ENCODE peak calls at places on chromosomes 4 and X, in ten cellular contexts. I is fibroblast of mammary gland; H is fibroblast of lung; X is CD8-positive, alpha-beta T cell; O is NB4; M is GM12865; B is BE2C; D is GM12878; C is lower leg skin; T is cardiac muscle cell. K is an unnamed sample.
A peak's percentile ranks its signal among the peaks of the same experiment; 100 is the strongest.

GRCh38 chr4:85806346-85806745 is 331.4 kb downstream of the ARHGAP24 start:
- DNase-seq in X (no peak), I (no peak), O (no peak), B (no peak), C (no peak), T (no peak), M (no peak), D (no peak), H (no peak), K (no peak)

GRCh38 chrX:153827903-153828302 is 2.4 kb downstream of the PDZD4 start:
- DNase-seq in O (no peak), I (no peak), C (no peak), X (no peak), T (no peak), B (no peak), H (no peak), D (no peak), M (no peak), K (no peak)

GRCh38 chr4:164428561-164428960 is 325.4 kb upstream of the SMIM31 start:
- DNase-seq in O (no peak), I (no peak), M (no peak), T (no peak), C (no peak), X (no peak), H (no peak), B (no peak), D (no peak), K (no peak)

GRCh38 chr4:149031399-149031798 is 589.2 kb upstream of the NR3C2 start:
- DNase-seq in H (peak; percentile 1), B (no peak), O (peak; percentile 11), C (no peak), X (no peak), M (peak; percentile 22), I (peak; percentile 28), T (peak; percentile 9), D (no peak), K (peak; percentile 2)

GRCh38 chrX:133045986-133046385 is 50.9 kb downstream of the USP26 start:
- DNase-seq in M (no peak), D (no peak), B (no peak), I (peak; percentile 12), O (peak; percentile 9), T (no peak), C (no peak), X (no peak), H (peak; percentile 12), K (peak; percentile 4)

GRCh38 chr4:123421942-123422781 is 25.6 kb downstream of the SPRY1 start:
- DNase-seq in M (peak; percentile 19), B (no peak), C (no peak), O (no peak), H (no peak), D (no peak), X (no peak), I (no peak), T (no peak), K (no peak)

GRCh38 chr4:144557404-144557803 is 88.6 kb upstream of the HHIP start:
- DNase-seq in H (peak; percentile 47), T (peak; percentile 35), C (no peak), D (no peak), B (no peak), I (peak; percentile 33), O (no peak), M (no peak), X (no peak), K (no peak)

GRCh38 chr4:54032558-54033135 is 31.8 kb downstream of the CHIC2 start:
- DNase-seq in C (no peak), T (no peak), O (peak; percentile 28), B (no peak), X (no peak), I (no peak), M (no peak), H (no peak), D (no peak), K (no peak)

GRCh38 chr4:40301592-40301991 is 33.5 kb upstream of the CHRNA9 start:
- DNase-seq in O (no peak), I (no peak), D (peak; percentile 85), X (peak; percentile 67), C (no peak), B (no peak), H (no peak), M (peak; percentile 93), T (no peak), K (no peak)

GRCh38 chr4:105600951-105601350 is 48.5 kb downstream of the ARHGEF38 start:
- DNase-seq in H (no peak), I (no peak), X (no peak), O (no peak), B (no peak), D (no peak), M (no peak), C (no peak), T (no peak), K (no peak)

GRCh38 chrX:133415276-133416105 is at the start of gene GPC4:
- DNase-seq in T (peak; percentile 38), D (no peak), X (no peak), B (no peak), O (no peak), C (peak; percentile 20), H (peak; percentile 54), I (peak; percentile 52), M (no peak), K (no peak)

GRCh38 chrX:71184803-71185495 is 38.1 kb upstream of the GJB1 start:
- DNase-seq in I (no peak), C (no peak), T (no peak), H (no peak), X (no peak), B (no peak), M (no peak), O (no peak), D (no peak), K (no peak)

GRCh38 chr4:76689079-76689817 is 208.7 kb downstream of the SOWAHB start:
- DNase-seq in X (no peak), I (no peak), C (no peak), D (no peak), M (peak; percentile 49), H (no peak), O (no peak), T (peak; percentile 48), B (peak; percentile 72), K (peak; percentile 28)

GRCh38 chrX:130825509-130825908 is 77.5 kb downstream of the ENOX2 start:
- DNase-seq in D (no peak), H (no peak), X (no peak), O (no peak), M (no peak), T (no peak), C (no peak), B (no peak), I (no peak), K (no peak)

DNA sequence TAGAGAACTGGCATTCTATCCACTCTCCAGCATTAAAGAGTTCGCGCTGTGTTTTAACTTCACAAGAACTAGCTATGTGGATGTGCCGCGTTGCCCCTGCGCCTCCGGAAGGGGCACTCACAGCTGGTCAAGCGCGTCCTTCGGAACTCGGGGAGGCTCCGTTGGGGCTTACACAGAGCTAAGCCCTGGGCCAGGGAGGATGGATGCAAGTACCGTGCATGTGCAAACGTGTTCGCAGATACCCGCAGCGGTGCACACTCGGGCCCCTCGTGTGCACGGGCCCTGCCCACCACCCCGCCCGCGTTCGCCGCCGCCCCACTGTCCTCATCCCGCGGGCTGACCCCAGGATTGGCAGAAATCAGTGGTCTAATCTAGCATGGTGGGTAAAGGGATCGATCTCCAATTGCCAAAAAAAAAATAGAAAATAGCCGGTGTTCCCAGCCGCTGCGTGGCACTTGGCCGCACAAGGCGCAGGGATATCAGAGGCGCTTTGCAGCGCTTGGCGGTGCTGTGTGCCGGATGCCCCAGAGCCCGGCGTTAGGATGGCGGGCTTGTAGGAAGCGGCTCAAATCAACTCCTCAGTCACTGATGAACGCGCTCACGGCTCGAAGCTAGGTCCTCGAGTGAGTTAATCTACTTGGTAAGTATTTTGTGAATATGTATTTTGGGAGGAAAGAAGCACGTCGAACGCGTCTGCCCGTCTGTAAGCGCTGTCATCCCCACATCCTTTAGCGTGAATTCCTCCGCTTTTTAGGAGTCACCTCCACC is 988 bp upstream of the PCDH10 start:
- DNase-seq in H (peak; percentile 73), B (peak; percentile 69), M (no peak), O (no peak), C (no peak), I (peak; percentile 21), X (no peak), D (no peak), T (peak; percentile 72), K (no peak)
- H3K4me3 ChIP-seq in H (peak overlapping the region; percentile 65), B (peak overlapping the region; percentile 72), M (no peak overlapping the region), O (no peak overlapping the region), C (peak overlapping the region; percentile 7), I (peak overlapping the region; percentile 27), X (no peak overlapping the region), D (no peak overlapping the region), T (peak overlapping the region; percentile 50), K (peak overlapping the region; percentile 61)

GRCh38 chr4:1596393-1596792 is 87.7 kb downstream of the FAM53A start:
- DNase-seq in I (no peak), C (no peak), H (no peak), D (no peak), B (no peak), O (no peak), T (no peak), M (no peak), X (no peak), K (no peak)
- TF ChIP-seq CTCF in I (no peak), C (no peak), H (peak; percentile 8), D (no peak), B (peak; percentile 18), O (no peak), T (no peak), M (no peak), X (no peak), K (no peak)

DNA sequence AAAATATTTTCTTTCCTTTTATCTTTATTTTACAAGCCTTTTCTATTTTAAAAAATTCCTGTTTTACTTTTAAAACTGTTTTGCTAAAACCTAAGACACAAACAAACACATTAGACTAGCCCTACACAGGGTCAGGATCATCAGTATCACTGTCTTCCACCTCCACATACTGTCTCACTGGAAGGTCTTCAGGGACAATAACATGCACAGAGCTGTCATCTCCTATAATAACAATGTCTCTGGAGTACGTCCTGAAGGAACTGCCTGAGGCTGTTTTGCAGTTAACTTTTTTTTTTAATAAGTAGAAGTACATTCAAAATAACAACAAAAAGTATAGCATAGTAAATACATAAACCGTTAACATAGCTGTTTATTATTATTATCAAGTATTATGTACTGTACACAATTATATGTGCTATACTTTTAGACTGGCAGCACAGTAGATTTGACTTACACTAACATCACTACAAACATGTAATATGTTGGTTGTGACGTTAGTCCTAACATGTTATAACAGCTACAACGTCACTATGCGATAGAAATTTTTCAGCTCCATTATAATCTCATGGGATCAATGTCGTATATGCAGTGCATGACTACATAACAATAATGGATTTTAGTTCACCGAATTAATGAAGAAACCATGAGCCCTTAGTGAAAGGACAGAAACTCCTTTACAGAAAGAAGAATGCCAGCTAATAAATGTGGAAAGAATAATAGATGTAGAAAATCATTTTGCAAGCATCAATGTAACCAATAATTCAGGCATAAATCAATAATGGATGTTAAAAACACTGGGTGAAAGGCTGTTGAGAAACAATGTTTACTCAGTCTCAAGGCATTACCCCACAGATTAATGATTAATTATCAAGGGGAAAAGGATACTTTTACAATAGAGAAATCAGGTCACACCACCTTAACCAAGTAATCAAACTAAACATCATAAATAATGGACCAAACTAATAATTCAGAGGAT is 49.2 kb downstream of the FBXW7 start:
- DNase-seq in M (no peak), O (no peak), B (peak; percentile 11), I (no peak), T (no peak), H (no peak), X (no peak), C (no peak), D (no peak), K (peak; percentile 55)
- H3K4me3 ChIP-seq in M (no peak overlapping the region), O (no peak overlapping the region), B (no peak overlapping the region), I (no peak overlapping the region), T (no peak overlapping the region), H (no peak overlapping the region), X (no peak overlapping the region), C (no peak overlapping the region), D (no peak overlapping the region), K (no peak overlapping the region)

GRCh38 chr4:155403886-155404285 is 27.1 kb upstream of the MAP9 start:
- DNase-seq in O (peak; percentile 3), M (peak; percentile 12), D (no peak), H (peak; percentile 81), X (no peak), T (peak; percentile 75), C (no peak), B (no peak), I (peak; percentile 68), K (peak; percentile 54)
- TF ChIP-seq CTCF in O (no peak), M (no peak), D (no peak), H (peak; percentile 40), X (no peak), T (peak; percentile 36), C (no peak), B (peak; percentile 51), I (peak; percentile 45), K (peak; percentile 29)

K was measured in fibroblast of villous mesenchyme.